ENCODE peak calls at places on chromosomes 7 and 10, in seven cellular contexts. Z is HFFc6, L is midbrain, Q is skeletal muscle cell, J is naive B cell, E is H7, P is WTC11. B is an unnamed sample.
A peak's percentile ranks its signal among the peaks of the same experiment; 100 is the strongest.

GRCh38 chr10:99619090-99619800 is 994 bp downstream of the SLC25A28 start:
- DNase-seq in Z (no peak), L (no peak), Q (no peak), J (peak; percentile 72), E (no peak), P (no peak), B (no peak)

GRCh38 chr10:15419279-15419874 is 48.3 kb upstream of the FAM171A1 start:
- DNase-seq in Z (peak; percentile 21), L (peak; percentile 49), Q (no peak), J (no peak), E (peak; percentile 53), P (peak; percentile 45), B (no peak)

GRCh38 chr10:79082631-79083581 is 14.1 kb downstream of the ZMIZ1 start:
- DNase-seq in Z (no peak), L (no peak), Q (no peak), J (no peak), E (no peak), P (no peak), B (no peak)

GRCh38 chr7:144391823-144392255 is 11.7 kb downstream of the NOBOX start:
- DNase-seq in Z (peak; percentile 49), L (peak; percentile 72), Q (peak; percentile 13), J (peak; percentile 52), E (peak; percentile 59), P (no peak), B (no peak)

GRCh38 chr7:47336178-47337020 is 245.5 kb downstream of the TNS3 start:
- DNase-seq in Z (peak; percentile 63), L (peak; percentile 53), Q (no peak), J (no peak), E (no peak), P (no peak), B (no peak)

GRCh38 chr7:5479133-5479745 is 55.6 kb upstream of the TNRC18 start:
- DNase-seq in Z (peak; percentile 74), L (no peak), Q (peak; percentile 38), J (no peak), E (peak; percentile 64), P (no peak), B (no peak)

GRCh38 chr10:4301296-4301695 is 516.3 kb upstream of the KLF6 start:
- DNase-seq in Z (no peak), L (no peak), Q (no peak), J (no peak), E (no peak), P (no peak), B (no peak)

GRCh38 chr10:69176823-69177222 is 3.2 kb upstream of the SUPV3L1 start:
- DNase-seq in Z (no peak), L (no peak), Q (no peak), J (no peak), E (no peak), P (no peak), B (no peak)

GRCh38 chr10:98296514-98296913 is 28.5 kb upstream of the LOXL4 start:
- DNase-seq in Z (no peak), L (no peak), Q (no peak), J (no peak), E (no peak), P (no peak), B (no peak)

GRCh38 chr7:22137466-22137865 is 191.8 kb upstream of the CDCA7L start:
- DNase-seq in Z (peak; percentile 57), L (no peak), Q (peak; percentile 39), J (no peak), E (no peak), P (no peak), B (no peak)

GRCh38 chr7:139118234-139118802 is 8.8 kb upstream of the ZC3HAV1 start:
- DNase-seq in Z (peak; percentile 31), L (no peak), Q (peak; percentile 7), J (no peak), E (no peak), P (no peak), B (no peak)

GRCh38 chr10:43863859-43864591 is 215.3 kb upstream of the ZNF32 start:
- DNase-seq in Z (peak; percentile 79), L (no peak), Q (no peak), J (no peak), E (no peak), P (no peak), B (no peak)

GRCh38 chr7:106377847-106378361 is 93.1 kb upstream of the NAMPT start:
- DNase-seq in Z (no peak), L (no peak), Q (no peak), J (no peak), E (no peak), P (no peak), B (no peak)

GRCh38 chr10:58512470-58513188 is at the start of gene BICC1:
- DNase-seq in Z (peak; percentile 26), L (peak; percentile 31), Q (no peak), J (no peak), E (peak; percentile 84), P (peak; percentile 41), B (peak; percentile 42)

GRCh38 chr10:108801775-108802516 is 1121.4 kb downstream of the XPNPEP1 start:
- DNase-seq in Z (peak; percentile 75), L (no peak), Q (peak; percentile 56), J (no peak), E (no peak), P (no peak), B (no peak)